ENCODE peak calls at places on chromosome 10, in nine cellular contexts. X is endothelial cell; M is effector memory CD8-positive, alpha-beta T cell; K is iPS DF 19.7; A is astrocyte of the cerebellum; W is Peyer's patch; Z is HEK293T; H is SK-MEL-5; C is stimulated activated CD4-positive, alpha-beta T cell treated with anti-CD3 and anti-CD28 coated beads, Interleukin-15, amount 100 ng/mL, for 1 hour. E is an unnamed sample.

GRCh38 chr10:132546567-132547420 is 9.2 kb downstream of the INPP5A start:
- DNase-seq in A (no peak), X (no peak), M (no peak), C (no peak), Z (no peak), W (peak), H (no peak), K (no peak), E (no peak)

GRCh38 chr10:132900211-132900756 is 42.1 kb downstream of the CFAP46 start:
- DNase-seq in W (no peak), A (no peak), H (no peak), C (no peak), K (no peak), M (no peak), X (no peak), Z (no peak), E (no peak)

GRCh38 chr10:131868436-131868835 is 32.4 kb upstream of the PPP2R2D start:
- DNase-seq in A (no peak), C (no peak), M (no peak), X (no peak), W (no peak), K (no peak), Z (no peak), H (no peak), E (no peak)

GRCh38 chr10:119006451-119007210 is 22.9 kb upstream of the NANOS1 start:
- DNase-seq in W (no peak), K (no peak), A (peak), X (no peak), C (no peak), H (no peak), Z (no peak), M (no peak), E (no peak)

GRCh38 chr10:89531359-89531758 is 4.0 kb downstream of the SLC16A12 start:
- DNase-seq in K (no peak), Z (no peak), C (no peak), A (no peak), X (no peak), H (no peak), W (no peak), M (no peak), E (no peak)

GRCh38 chr10:6399241-6399701 is 180.8 kb downstream of the PRKCQ start:
- DNase-seq in A (peak), H (peak), M (no peak), Z (no peak), W (peak), C (no peak), K (no peak), X (no peak), E (no peak)

GRCh38 chr10:30227481-30227880 is 121.6 kb downstream of the MTPAP start:
- DNase-seq in M (no peak), H (no peak), C (no peak), K (no peak), Z (no peak), A (no peak), X (no peak), W (no peak), E (no peak)

GRCh38 chr10:6977641-6978627 is 397.9 kb upstream of the PRKCQ start:
- DNase-seq in C (no peak), A (no peak), W (no peak), Z (no peak), K (no peak), M (no peak), X (no peak), H (no peak), E (no peak)

GRCh38 chr10:121307411-121307980 is 290.7 kb downstream of the FGFR2 start:
- DNase-seq in X (no peak), C (no peak), W (no peak), K (no peak), H (no peak), M (no peak), Z (no peak), A (no peak), E (no peak)

GRCh38 chr10:16626697-16627096 is 105.0 kb upstream of the C1QL3 start:
- DNase-seq in X (no peak), H (no peak), A (no peak), Z (no peak), W (no peak), M (no peak), C (no peak), K (peak), E (no peak)

GRCh38 chr10:21707498-21707897 is 173.5 kb downstream of the MLLT10 start:
- DNase-seq in C (no peak), Z (no peak), A (no peak), H (no peak), W (no peak), K (no peak), X (no peak), M (no peak), E (no peak)

GRCh38 chr10:95253007-95253406 is 37.8 kb downstream of the PDLIM1 start:
- DNase-seq in C (no peak), A (no peak), X (no peak), K (no peak), H (no peak), M (no peak), W (no peak), Z (no peak), E (no peak)